ENCODE peak calls at places on chromosomes 3 and 15, in four cellular contexts. X is stomach, H is GM12865, S is GM23248. P is an unnamed sample.

GRCh38 chr3:160486459-160486869 is 36.9 kb upstream of the TRIM59 start:
- DNase-seq in X (no peak), H (peak), S (peak), P (no peak)

GRCh38 chr3:140627756-140628155 is 50.1 kb upstream of the TRIM42 start:
- DNase-seq in X (no peak), H (no peak), S (no peak), P (no peak)

GRCh38 chr3:194871864-194872668 is 186.4 kb downstream of the FAM43A start:
- DNase-seq in X (no peak), H (no peak), S (peak), P (no peak)

GRCh38 chr3:38588995-38589937 is 60.2 kb downstream of the SCN5A start:
- DNase-seq in X (peak), H (no peak), S (no peak), P (no peak)

GRCh38 chr15:77942611-77943211 is 134.8 kb downstream of the TBC1D2B start:
- DNase-seq in X (no peak), H (no peak), S (no peak), P (no peak)

GRCh38 chr3:135229018-135229495 is 434.0 kb downstream of the EPHB1 start:
- DNase-seq in X (peak), H (no peak), S (no peak), P (no peak)

GRCh38 chr3:4979401-4980228 is at the start of gene BHLHE40:
- DNase-seq in X (no peak), H (peak), S (no peak), P (no peak)

GRCh38 chr3:33334364-33334763 is 57.1 kb downstream of the FBXL2 start:
- DNase-seq in X (no peak), H (no peak), S (no peak), P (no peak)

GRCh38 chr15:20357139-20358065 is 184.2 kb downstream of the GOLGA6L6 start:
- DNase-seq in X (peak), H (no peak), S (no peak), P (peak)

GRCh38 chr3:42547401-42547945 is 34.3 kb downstream of the SEC22C start:
- DNase-seq in X (peak), H (peak), S (peak), P (peak)

GRCh38 chr3:118476885-118477618 is 557.6 kb downstream of the IGSF11 start:
- DNase-seq in X (no peak), H (peak), S (no peak), P (no peak)

GRCh38 chr3:2908693-2909351 is 201.4 kb downstream of the IL5RA start:
- DNase-seq in X (no peak), H (no peak), S (no peak), P (no peak)

GRCh38 chr3:113287111-113287817 is 75.9 kb downstream of the BOC start:
- DNase-seq in X (no peak), H (no peak), S (peak), P (no peak)

GRCh38 chr3:119236756-119237155 is 3.9 kb downstream of the B4GALT4 start:
- DNase-seq in X (no peak), H (no peak), S (no peak), P (no peak)

GRCh38 chr3:28234454-28234853 is 7.0 kb upstream of the CMC1 start:
- DNase-seq in X (no peak), H (no peak), S (no peak), P (no peak)

GRCh38 chr3:184561329-184562145 is at the start of gene EPHB3:
- DNase-seq in X (peak), H (peak), S (peak), P (peak)

GRCh38 chr3:124882749-124883148 is 4.4 kb downstream of the ITGB5 start:
- DNase-seq in X (no peak), H (no peak), S (peak), P (no peak)

GRCh38 chr3:138914870-138915502 is 32.0 kb downstream of the FOXL2 start:
- DNase-seq in X (no peak), H (no peak), S (no peak), P (no peak)

GRCh38 chr3:184300377-184300717 is 1.3 kb downstream of the PSMD2 start:
- DNase-seq in X (no peak), H (no peak), S (peak), P (no peak)

DNA sequence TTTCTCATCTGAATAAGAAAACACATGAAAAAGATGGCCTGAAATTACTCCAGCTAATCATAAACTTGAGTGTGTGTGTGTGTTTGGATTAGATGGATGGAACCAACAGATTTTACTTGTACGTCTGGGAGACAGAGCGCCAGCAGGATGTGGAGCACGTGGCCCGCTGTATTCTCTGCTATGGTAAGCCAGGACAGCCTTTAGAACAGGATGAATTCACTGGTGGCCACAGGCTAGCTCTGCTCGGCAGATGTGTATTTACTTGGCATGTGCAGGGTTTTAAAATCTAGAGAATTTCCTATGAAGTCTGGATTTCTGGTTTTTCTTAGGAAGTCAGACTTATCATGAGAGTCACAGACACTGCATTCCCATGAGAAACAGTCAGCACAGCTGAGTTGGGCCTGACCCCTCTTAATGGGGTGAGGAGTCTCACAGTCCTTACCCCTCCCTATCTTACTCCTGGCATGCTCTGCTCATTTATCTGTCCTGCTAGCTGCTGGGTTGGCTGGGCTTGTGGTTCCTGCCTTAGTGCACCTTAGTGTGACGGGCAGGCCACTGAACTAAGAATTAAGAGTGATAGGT is 84.6 kb upstream of the COL6A5 start:
- DNase-seq in X (no peak), H (no peak), S (no peak), P (no peak)
- H3K4me3 ChIP-seq in X (no peak), H (no peak), S (no peak), P (no peak)

GRCh38 chr15:74790080-74790916 is 8.4 kb downstream of the CSK start:
- DNase-seq in X (peak), H (peak), S (peak), P (peak)
- H3K4me3 ChIP-seq in X (no peak), H (peak), S (no peak), P (no peak)

GRCh38 chr15:24877174-24877573 is 77.6 kb upstream of the SNRPN start:
- DNase-seq in X (no peak), H (no peak), S (peak), P (no peak)
- H3K4me3 ChIP-seq in X (no peak), H (no peak), S (no peak), P (no peak)

GRCh38 chr15:55742927-55743614 is at the start of gene PRTG:
- DNase-seq in X (peak), H (peak), S (peak), P (peak)
- H3K4me3 ChIP-seq in X (peak), H (peak), S (peak), P (peak)

DNA sequence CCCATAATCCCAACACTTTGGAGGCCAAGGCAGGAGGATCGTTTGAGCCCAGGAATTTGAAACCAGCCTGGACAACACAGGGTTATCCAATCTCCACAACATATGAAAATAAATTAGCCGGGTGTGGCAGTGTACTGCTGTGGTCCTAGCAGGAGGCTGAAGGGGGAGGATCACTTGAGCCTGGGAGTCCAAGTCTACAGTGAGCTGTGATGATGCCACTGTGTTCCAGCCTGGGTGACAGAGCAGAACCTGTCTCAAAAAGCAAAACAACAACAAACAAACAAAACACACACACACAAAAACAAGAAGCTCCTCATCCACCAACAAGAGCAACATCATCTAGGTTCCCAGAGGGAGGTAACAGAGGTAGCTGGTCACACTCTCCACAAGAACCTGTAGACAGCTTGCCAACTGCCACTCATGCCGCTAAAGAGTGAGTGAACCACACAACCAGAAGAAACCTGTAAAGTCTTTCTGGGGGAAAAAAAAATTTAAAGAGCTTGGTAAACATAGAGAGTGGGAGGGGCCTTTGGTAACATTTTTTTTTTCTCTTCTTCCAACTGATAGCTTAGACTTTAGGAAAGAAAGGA is 34.7 kb downstream of the PTPN9 start:
- DNase-seq in X (no peak), H (no peak), S (no peak), P (no peak)
- H3K4me3 ChIP-seq in X (no peak), H (no peak), S (no peak), P (no peak)

P was measured in ovary.